ENCODE peak calls at places on chromosomes 2 and 18, in five cellular contexts. L is trophoblast cell, D is IMR-90, C is mesendoderm, K is neuronal stem cell. B is an unnamed sample.

GRCh38 chr2:16257001-16257724 is 316.8 kb downstream of the MYCN start:
- DNase-seq in D (no peak), C (no peak), K (no peak), L (no peak), B (no peak)

GRCh38 chr18:4450065-4450676 is 4.9 kb downstream of the DLGAP1 start:
- DNase-seq in C (peak; percentile 18), L (no peak), K (no peak), D (no peak), B (no peak)

GRCh38 chr2:64858541-64859031 is 130.6 kb upstream of the SLC1A4 start:
- DNase-seq in C (no peak), L (peak; percentile 90), D (no peak), K (no peak), B (no peak)

GRCh38 chr2:118992740-118993391 is 50.9 kb downstream of the MARCO start:
- DNase-seq in D (no peak), L (no peak), K (no peak), C (no peak), B (no peak)

GRCh38 chr2:144995482-144995881 is 475.6 kb upstream of the ZEB2 start:
- DNase-seq in C (no peak), D (no peak), L (peak; percentile 6), K (no peak), B (no peak)

GRCh38 chr2:226184940-226185575 is 614.6 kb downstream of the IRS1 start:
- DNase-seq in D (peak; percentile 75), K (no peak), C (no peak), L (no peak), B (peak; percentile 16)

GRCh38 chr18:57561728-57562423 is 24.6 kb downstream of the FECH start:
- DNase-seq in L (peak; percentile 75), K (peak; percentile 65), D (peak; percentile 55), C (peak; percentile 79), B (peak; percentile 61)

GRCh38 chr2:8597526-8598225 is 84.2 kb upstream of the ID2 start:
- DNase-seq in K (no peak), D (no peak), L (no peak), C (no peak), B (no peak)

GRCh38 chr18:3347286-3347803 is 85.4 kb downstream of the MYL12B start:
- DNase-seq in K (peak; percentile 59), L (no peak), D (no peak), C (no peak), B (no peak)

GRCh38 chr2:11750422-11750821 is 4.0 kb downstream of the LPIN1 start:
- DNase-seq in C (no peak), L (peak; percentile 48), D (no peak), K (no peak), B (peak; percentile 24)

GRCh38 chr2:222756951-222757645 is 85.6 kb downstream of the MOGAT1 start:
- DNase-seq in C (peak; percentile 76), D (peak; percentile 75), L (peak; percentile 97), K (no peak), B (peak; percentile 74)

GRCh38 chr18:77133051-77133919 is 702 bp upstream of the MBP start:
- DNase-seq in L (peak; percentile 37), D (no peak), K (no peak), C (peak; percentile 62), B (no peak)

GRCh38 chr2:45466045-45466444 is 145.0 kb downstream of the SRBD1 start:
- DNase-seq in K (no peak), D (no peak), L (no peak), C (peak; percentile 80), B (no peak)

GRCh38 chr2:215680605-215681598 is 245.0 kb upstream of the FN1 start:
- DNase-seq in C (no peak), L (no peak), D (peak; percentile 87), K (no peak), B (peak; percentile 93)

GRCh38 chr18:4453712-4454547 is 1.2 kb downstream of the DLGAP1 start:
- DNase-seq in K (peak; percentile 44), L (no peak), D (no peak), C (peak; percentile 77), B (no peak)

GRCh38 chr2:20650412-20650879 is 452 bp downstream of the HS1BP3 start:
- DNase-seq in D (peak; percentile 38), K (no peak), L (peak; percentile 21), C (peak; percentile 57), B (peak; percentile 63)

GRCh38 chr2:86274918-86275275 is 62.5 kb downstream of the REEP1 start:
- DNase-seq in K (no peak), D (peak; percentile 15), C (no peak), L (peak; percentile 63), B (peak; percentile 22)

GRCh38 chr2:207528980-207529329 is 807 bp upstream of the CREB1 start:
- DNase-seq in D (no peak), K (no peak), C (peak; percentile 51), L (peak; percentile 27), B (peak; percentile 65)

GRCh38 chr2:194883711-194884110 is 773.3 kb upstream of the SLC39A10 start:
- DNase-seq in C (no peak), L (no peak), K (no peak), D (no peak), B (no peak)

GRCh38 chr2:176856645-176857044 is 355.9 kb upstream of the HNRNPA3 start:
- DNase-seq in K (no peak), C (no peak), L (no peak), D (no peak), B (no peak)

GRCh38 chr2:203534486-203535077 is 519 bp downstream of the RAPH1 start:
- DNase-seq in C (no peak), K (no peak), D (no peak), L (peak; percentile 28), B (peak; percentile 54)

GRCh38 chr18:31679806-31680793 is 4.3 kb downstream of the B4GALT6 start:
- DNase-seq in L (no peak), K (no peak), C (no peak), D (no peak), B (peak; percentile 43)

GRCh38 chr18:26493021-26493420 is 55.3 kb downstream of the KCTD1 start:
- DNase-seq in C (no peak), K (no peak), D (peak; percentile 23), L (no peak), B (no peak)

GRCh38 chr18:79871026-79871390 is 73.3 kb downstream of the KCNG2 start:
- DNase-seq in L (no peak), K (no peak), D (no peak), C (no peak), B (no peak)

GRCh38 chr2:88099798-88100488 is 27.9 kb downstream of the FABP1 start:
- DNase-seq in K (peak; percentile 83), D (peak; percentile 4), C (peak; percentile 98), L (peak; percentile 23), B (peak; percentile 22)

GRCh38 chr2:43333096-43333655 is 106.8 kb upstream of the ZFP36L2 start:
- DNase-seq in C (no peak), D (no peak), L (no peak), K (no peak), B (no peak)

GRCh38 chr2:199833525-199833924 is 17.5 kb downstream of the FTCDNL1 start:
- DNase-seq in L (no peak), D (no peak), K (no peak), C (no peak), B (no peak)

GRCh38 chr2:3605013-3605961 is 10.4 kb downstream of the COLEC11 start:
- DNase-seq in K (no peak), C (no peak), D (no peak), L (peak; percentile 25), B (no peak)

DNA sequence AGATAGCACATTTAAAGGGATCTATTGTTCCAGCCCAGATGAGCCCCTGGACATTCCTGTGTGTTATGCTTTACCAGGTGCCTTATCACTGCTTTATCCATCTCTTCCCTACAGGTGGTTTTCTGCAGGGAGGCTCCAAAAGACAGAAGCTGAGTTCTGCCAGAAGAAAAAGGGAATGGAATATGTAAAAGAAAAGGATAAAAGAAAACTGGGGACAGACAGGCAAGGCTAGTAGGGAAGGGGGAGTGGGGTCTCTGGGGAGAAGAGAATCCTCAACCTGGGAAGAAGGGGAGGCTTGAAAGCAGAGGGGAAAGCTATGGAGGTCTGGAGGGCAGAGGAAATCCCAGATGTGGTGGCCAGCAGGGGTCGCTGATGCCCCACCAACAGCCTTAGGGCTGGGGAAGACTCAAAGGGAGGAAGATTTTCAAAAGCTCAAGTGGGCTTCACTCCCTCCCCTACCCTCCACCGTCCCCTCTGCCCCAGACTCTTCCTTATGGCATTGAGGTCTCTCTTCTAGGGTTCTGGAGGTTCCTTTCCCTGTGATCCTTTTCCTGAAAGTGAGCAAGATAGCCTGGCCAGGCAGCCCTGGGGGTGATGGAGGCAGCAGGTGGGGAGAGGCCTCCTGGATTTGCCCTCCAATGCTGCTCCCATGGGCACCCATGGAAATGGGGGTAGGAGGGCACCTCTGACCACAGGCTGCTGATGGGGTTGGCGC is 178.1 kb upstream of the PKDCC start:
- DNase-seq in L (peak; percentile 78), K (peak; percentile 81), D (peak; percentile 55), C (peak; percentile 71), B (peak; percentile 66)
- H3K4ac ChIP-seq in L (peak overlapping the region; percentile 22), K (peak overlapping the region; percentile 70), D (peak overlapping the region; percentile 79), C (no peak overlapping the region), B (peak overlapping the region; percentile 19)

GRCh38 chr2:75610671-75611070 is 35.9 kb upstream of the MRPL19 start:
- DNase-seq in K (no peak), D (no peak), C (no peak), L (peak; percentile 72), B (no peak)
- H3K4ac ChIP-seq in K (no peak overlapping the region), D (no peak overlapping the region), C (no peak overlapping the region), L (no peak overlapping the region), B (no peak overlapping the region)

GRCh38 chr2:113890253-113891235 is 655 bp downstream of the ACTR3 start:
- DNase-seq in C (peak; percentile 77), K (peak; percentile 61), D (peak; percentile 80), L (peak; percentile 80), B (peak; percentile 81)
- H3K4ac ChIP-seq in C (peak overlapping the region; percentile 97), K (peak overlapping the region; percentile 61), D (peak overlapping the region; percentile 100), L (peak overlapping the region; percentile 95), B (peak overlapping the region; percentile 94)

DNA sequence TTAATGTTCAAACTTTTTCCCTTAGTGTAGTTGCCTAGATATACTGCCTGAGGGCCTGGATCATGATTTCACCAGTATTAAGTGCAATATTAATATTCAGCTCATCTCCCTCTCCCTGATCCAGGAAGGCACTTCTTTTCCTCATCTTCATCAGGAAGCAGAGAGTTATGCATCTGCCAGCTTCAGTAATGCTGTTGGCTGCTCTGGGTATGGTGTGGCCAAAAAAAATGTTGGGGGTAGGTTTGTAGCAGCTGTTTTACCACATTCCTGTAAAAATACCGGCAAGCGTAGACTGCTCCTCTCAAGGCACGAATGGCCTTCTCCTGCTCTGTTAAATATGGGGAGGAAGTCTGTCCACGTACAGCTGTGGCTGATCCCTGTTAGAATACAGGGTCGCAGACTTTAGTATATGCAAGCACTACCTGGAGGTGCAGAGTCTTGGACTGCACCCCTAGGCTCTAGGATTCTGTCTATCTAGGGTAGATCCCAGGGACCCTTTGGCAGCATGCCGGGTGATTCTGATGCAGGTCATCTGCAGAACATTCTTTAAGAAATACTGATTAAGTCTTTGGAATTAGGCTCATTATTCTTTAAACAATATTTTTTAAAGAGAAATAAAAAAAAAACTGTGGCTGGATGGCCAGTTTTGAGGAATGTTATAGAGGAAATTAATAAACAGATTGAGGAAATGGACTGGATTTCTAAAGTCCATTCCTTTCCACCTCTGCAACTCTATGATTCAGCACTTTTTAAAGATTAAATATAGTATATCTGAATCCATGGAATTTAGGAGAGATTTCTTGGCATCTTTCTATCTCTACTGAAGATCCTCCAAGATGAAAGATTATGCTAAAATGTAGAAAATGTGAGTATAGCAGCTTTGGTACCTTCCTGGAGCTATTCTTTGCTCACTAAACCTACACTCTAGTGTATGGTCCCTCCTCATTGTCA is 21.0 kb upstream of the GLS start:
- DNase-seq in D (peak; percentile 62), C (peak; percentile 58), L (peak; percentile 79), K (no peak), B (no peak)
- H3K4ac ChIP-seq in D (peak overlapping the region; percentile 97), C (peak overlapping the region; percentile 9), L (no peak overlapping the region), K (no peak overlapping the region), B (peak overlapping the region; percentile 45)